ENCODE peak calls at places on chromosomes 1 and 21, in ten cellular contexts. X, M, N, A, G, E, P, I, J and Z are unnamed samples.

GRCh38 chr1:21855257-21856096 is 43.4 kb downstream of the LDLRAD2 start:
- DNase-seq in X (no peak), M (no peak), N (no peak), A (no peak), G (no peak), E (no peak), P (peak; percentile 64), I (no peak), J (no peak), Z (peak; percentile 37)

GRCh38 chr1:21865943-21866628 is 54.0 kb downstream of the LDLRAD2 start:
- DNase-seq in X (no peak), M (no peak), N (no peak), A (peak; percentile 28), G (peak; percentile 57), E (no peak), P (no peak), I (no peak), J (peak; percentile 88), Z (peak; percentile 83)

GRCh38 chr1:15007368-15007767 is 146.2 kb upstream of the TMEM51 start:
- DNase-seq in X (no peak), M (no peak), N (no peak), A (no peak), G (no peak), E (no peak), P (no peak), I (no peak), J (no peak), Z (no peak)

GRCh38 chr1:222464841-222465210 is 83.1 kb downstream of the HHIPL2 start:
- DNase-seq in X (peak; percentile 61), M (peak; percentile 86), N (no peak), A (peak; percentile 64), G (peak; percentile 44), E (peak; percentile 71), P (peak; percentile 84), I (peak; percentile 29), J (peak; percentile 66), Z (peak; percentile 77)

GRCh38 chr1:24338447-24338846 is 19.3 kb downstream of the GRHL3 start:
- DNase-seq in X (no peak), M (no peak), N (no peak), A (no peak), G (no peak), E (no peak), P (peak; percentile 44), I (no peak), J (no peak), Z (no peak)

GRCh38 chr1:40385437-40386310 is 12.1 kb downstream of the SMAP2 start:
- DNase-seq in X (peak; percentile 59), M (no peak), N (no peak), A (no peak), G (no peak), E (no peak), P (no peak), I (no peak), J (peak; percentile 60), Z (no peak)

GRCh38 chr1:154784924-154785531 is 85.1 kb downstream of the KCNN3 start:
- DNase-seq in X (peak; percentile 45), M (peak; percentile 56), N (no peak), A (no peak), G (no peak), E (no peak), P (peak; percentile 48), I (no peak), J (peak; percentile 83), Z (peak; percentile 19)

GRCh38 chr1:27031235-27032118 is 18.8 kb upstream of the TENT5B start:
- DNase-seq in X (no peak), M (peak; percentile 96), N (peak; percentile 6), A (peak; percentile 47), G (no peak), E (peak; percentile 96), P (peak; percentile 83), I (peak; percentile 40), J (no peak), Z (peak; percentile 89)

GRCh38 chr1:156869455-156869854 is 8.8 kb downstream of the NTRK1 start:
- DNase-seq in X (no peak), M (no peak), N (no peak), A (no peak), G (no peak), E (no peak), P (no peak), I (no peak), J (no peak), Z (no peak)

GRCh38 chr1:245129321-245129720 is 25.5 kb upstream of the KIF26B start:
- DNase-seq in X (no peak), M (peak; percentile 14), N (no peak), A (no peak), G (no peak), E (no peak), P (peak; percentile 42), I (no peak), J (no peak), Z (no peak)

GRCh38 chr1:193520472-193520871 is 334.1 kb upstream of the B3GALT2 start:
- DNase-seq in X (no peak), M (no peak), N (no peak), A (no peak), G (no peak), E (peak; percentile 18), P (no peak), I (no peak), J (no peak), Z (no peak)

GRCh38 chr1:44030606-44031050 is 634 bp downstream of the SLC6A9 start:
- DNase-seq in X (peak; percentile 46), M (no peak), N (no peak), A (peak; percentile 69), G (peak; percentile 44), E (peak; percentile 60), P (peak; percentile 89), I (peak; percentile 29), J (peak; percentile 67), Z (peak; percentile 77)

GRCh38 chr21:35933466-35933865 is 126.9 kb downstream of the SETD4 start:
- DNase-seq in X (no peak), M (no peak), N (peak; percentile 60), A (no peak), G (no peak), E (peak; percentile 96), P (no peak), I (peak; percentile 64), J (no peak), Z (peak; percentile 52)

GRCh38 chr1:199758626-199759255 is 268.8 kb upstream of the NR5A2 start:
- DNase-seq in X (no peak), M (no peak), N (no peak), A (no peak), G (no peak), E (no peak), P (no peak), I (no peak), J (no peak), Z (no peak)

GRCh38 chr1:99756598-99756997 is 9.8 kb downstream of the FRRS1 start:
- DNase-seq in X (no peak), M (no peak), N (no peak), A (no peak), G (no peak), E (peak; percentile 47), P (no peak), I (no peak), J (no peak), Z (no peak)